ENCODE peak calls at places on chromosomes 2 and 18, in eight cellular contexts. C, K, H, B, T, W, O and I are unnamed samples.

GRCh38 chr2:23901966-23902942 is 24.7 kb downstream of the ATAD2B start:
- DNase-seq in C (no peak), K (no peak), H (no peak), B (no peak), T (no peak), W (no peak), O (no peak), I (no peak)

GRCh38 chr18:54671291-54671881 is 80.3 kb downstream of the DYNAP start:
- DNase-seq in C (no peak), K (no peak), H (peak; percentile 34), B (no peak), T (no peak), W (no peak), O (no peak), I (peak; percentile 17)

GRCh38 chr18:36181898-36182506 is 5.3 kb upstream of the MOCOS start:
- DNase-seq in C (no peak), K (no peak), H (no peak), B (no peak), T (peak; percentile 45), W (no peak), O (no peak), I (no peak)

GRCh38 chr18:76405761-76406356 is 89.2 kb downstream of the ZNF516 start:
- DNase-seq in C (peak; percentile 47), K (no peak), H (peak; percentile 44), B (peak; percentile 85), T (peak; percentile 55), W (peak; percentile 51), O (peak; percentile 25), I (peak; percentile 90)

GRCh38 chr2:5976626-5977025 is 284.4 kb downstream of the SOX11 start:
- DNase-seq in C (no peak), K (no peak), H (no peak), B (no peak), T (no peak), W (no peak), O (no peak), I (no peak)

GRCh38 chr18:79405019-79405780 is 9.5 kb downstream of the NFATC1 start:
- DNase-seq in C (no peak), K (peak; percentile 83), H (no peak), B (peak; percentile 69), T (peak; percentile 36), W (no peak), O (no peak), I (no peak)

GRCh38 chr2:160241251-160242137 is 41.4 kb upstream of the ITGB6 start:
- DNase-seq in C (no peak), K (no peak), H (no peak), B (peak; percentile 84), T (no peak), W (peak; percentile 40), O (no peak), I (no peak)

GRCh38 chr2:148531175-148532048 is 113.1 kb upstream of the EPC2 start:
- DNase-seq in C (no peak), K (no peak), H (no peak), B (no peak), T (no peak), W (no peak), O (no peak), I (no peak)

GRCh38 chr18:41389936-41390667 is 564.9 kb upstream of the PIK3C3 start:
- DNase-seq in C (no peak), K (no peak), H (no peak), B (no peak), T (no peak), W (no peak), O (no peak), I (no peak)

GRCh38 chr2:118078734-118079133 is 9.5 kb upstream of the INSIG2 start:
- DNase-seq in C (no peak), K (no peak), H (no peak), B (no peak), T (no peak), W (no peak), O (no peak), I (no peak)

GRCh38 chr2:202025816-202026215 is 7.8 kb upstream of the FZD7 start:
- DNase-seq in C (no peak), K (no peak), H (no peak), B (no peak), T (no peak), W (no peak), O (no peak), I (no peak)

GRCh38 chr2:177772529-177772928 is 300.0 kb downstream of the PDE11A start:
- DNase-seq in C (no peak), K (no peak), H (peak; percentile 45), B (no peak), T (no peak), W (no peak), O (no peak), I (no peak)

GRCh38 chr2:30037016-30037415 is 109.8 kb upstream of the YPEL5 start:
- DNase-seq in C (no peak), K (no peak), H (no peak), B (no peak), T (no peak), W (no peak), O (no peak), I (no peak)

GRCh38 chr2:128593518-128594272 is 275.0 kb upstream of the HS6ST1 start:
- DNase-seq in C (no peak), K (no peak), H (no peak), B (no peak), T (no peak), W (no peak), O (no peak), I (peak; percentile 21)

GRCh38 chr2:191202209-191202721 is 42.9 kb upstream of the MYO1B start:
- DNase-seq in C (no peak), K (no peak), H (no peak), B (no peak), T (no peak), W (no peak), O (no peak), I (no peak)

DNA sequence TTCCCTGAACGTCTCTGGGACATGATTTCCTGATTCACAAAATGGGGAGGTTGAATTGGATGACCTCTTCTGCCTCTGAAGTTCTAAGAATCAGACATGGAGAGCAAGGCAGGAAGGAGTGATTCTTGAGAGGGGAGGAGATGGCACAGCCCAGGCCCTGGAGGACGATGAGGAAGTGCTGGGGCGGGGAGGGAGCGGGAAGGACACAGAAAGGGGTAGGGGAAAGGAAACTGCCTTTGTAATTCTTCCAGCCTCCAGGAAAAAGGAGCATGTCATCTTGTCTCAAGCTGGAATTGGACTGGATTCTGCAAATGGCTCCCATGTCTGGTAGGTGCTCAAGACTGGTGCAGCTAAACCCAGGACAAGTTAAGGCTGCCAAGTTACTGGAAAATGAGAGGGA is 97.0 kb upstream of the NCK2 start:
- DNase-seq in C (no peak), K (no peak), H (no peak), B (no peak), T (no peak), W (no peak), O (no peak), I (no peak)
- H3K4me3 ChIP-seq in C (no peak overlapping the region), K (no peak overlapping the region), H (no peak overlapping the region), B (no peak overlapping the region), T (no peak overlapping the region), W (no peak overlapping the region), O (no peak overlapping the region), I (no peak overlapping the region)

DNA sequence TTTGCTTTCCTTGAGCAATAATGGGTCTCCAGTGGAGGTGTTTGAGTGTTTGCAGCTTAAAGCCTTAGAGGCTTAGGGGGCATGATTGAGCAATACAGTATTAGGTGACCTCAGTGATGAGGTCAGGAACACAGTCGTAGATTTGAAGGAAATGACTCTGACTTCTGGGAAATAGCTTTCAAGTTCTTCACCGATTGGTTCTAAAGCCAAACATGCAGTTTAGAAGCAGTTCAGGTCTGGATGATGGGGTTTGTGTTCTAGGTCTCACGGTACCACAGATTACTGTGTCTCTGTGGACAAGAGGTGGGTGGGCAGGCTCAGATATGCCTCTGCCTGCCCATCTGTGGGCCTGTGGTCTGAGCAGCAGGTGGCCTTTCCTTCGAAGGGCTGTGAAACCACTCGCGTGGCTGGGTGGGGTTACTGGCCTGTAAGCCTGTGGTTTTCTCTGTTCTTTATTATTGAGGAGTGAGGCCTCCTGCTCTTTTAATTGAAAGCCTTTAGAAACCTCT is 7.8 kb downstream of the MTHFD2 start:
- DNase-seq in C (peak; percentile 57), K (peak; percentile 83), H (peak; percentile 75), B (no peak), T (no peak), W (no peak), O (peak; percentile 19), I (no peak)
- H3K36me3 ChIP-seq in C (peaks cover 14% of the 10 kb centered on the region), K (peaks cover 2% of the 10 kb centered on the region), H (peaks cover 99% of the 10 kb centered on the region), B (no peaks in the 10 kb centered on the region), T (no peaks in the 10 kb centered on the region), W (peaks cover 33% of the 10 kb centered on the region), O (peaks cover 7% of the 10 kb centered on the region), I (peaks cover 40% of the 10 kb centered on the region)

GRCh38 chr18:69897397-69898108 is 50.1 kb downstream of the CD226 start:
- DNase-seq in C (peak; percentile 32), K (no peak), H (no peak), B (no peak), T (no peak), W (no peak), O (peak; percentile 13), I (no peak)
- H3K4me3 ChIP-seq in C (no peak overlapping the region), K (no peak overlapping the region), H (no peak overlapping the region), B (no peak overlapping the region), T (no peak overlapping the region), W (no peak overlapping the region), O (peak overlapping the region; percentile 57), I (no peak overlapping the region)

DNA sequence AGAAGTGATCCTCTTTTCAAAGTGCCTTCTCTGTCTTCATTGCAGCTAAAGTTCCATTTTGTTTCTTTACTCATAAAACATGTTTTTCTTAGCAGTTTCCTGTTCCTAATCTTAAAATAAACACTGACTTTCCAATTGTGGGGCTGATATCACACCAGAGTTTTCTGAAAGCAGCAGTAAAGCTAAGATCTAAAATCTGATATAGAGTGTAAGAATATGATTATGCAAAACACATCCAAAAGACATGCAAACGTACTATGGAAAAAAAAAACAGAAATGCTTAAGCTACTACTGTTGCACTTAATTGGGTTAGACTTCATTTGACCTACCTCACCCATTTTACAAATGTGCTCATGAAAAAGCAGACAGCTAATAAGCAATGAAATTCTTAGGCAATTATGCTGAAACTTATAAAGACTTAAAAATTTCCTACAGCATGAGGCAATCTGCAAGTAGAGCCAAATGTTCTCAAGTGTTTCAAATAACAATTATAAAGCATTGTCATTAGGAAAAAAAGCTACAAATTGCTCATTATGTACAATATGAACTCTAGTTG is 10.5 kb downstream of the CYTIP start:
- DNase-seq in C (no peak), K (no peak), H (no peak), B (no peak), T (no peak), W (no peak), O (no peak), I (no peak)
- H3K36me3 ChIP-seq in C (peaks cover 21% of the 10 kb centered on the region), K (no peaks in the 10 kb centered on the region), H (no peaks in the 10 kb centered on the region), B (no peaks in the 10 kb centered on the region), T (no peaks in the 10 kb centered on the region), W (no peaks in the 10 kb centered on the region), O (peaks cover 61% of the 10 kb centered on the region), I (no peaks in the 10 kb centered on the region)

GRCh38 chr2:26173596-26174482 is 951 bp downstream of the GAREM2 start:
- DNase-seq in C (no peak), K (no peak), H (no peak), B (no peak), T (no peak), W (no peak), O (no peak), I (peak; percentile 89)
- H3K4me3 ChIP-seq in C (no peak overlapping the region), K (peak overlapping the region; percentile 49), H (peak overlapping the region; percentile 47), B (no peak overlapping the region), T (peak overlapping the region; percentile 21), W (peak overlapping the region; percentile 66), O (no peak overlapping the region), I (peak overlapping the region; percentile 75)